ENCODE peak calls at places on chromosomes 6 and 20, in four cellular contexts. L, B, U and F are unnamed samples.

GRCh38 chr6:89786970-89787369 is 32.6 kb downstream of the MDN1 start:
- DNase-seq in L (no peak), B (no peak), U (no peak), F (no peak)

GRCh38 chr20:53001502-53002301 is 29.5 kb downstream of the TSHZ2 start:
- DNase-seq in L (peak), B (no peak), U (no peak), F (peak)

GRCh38 chr6:100230976-100231316 is 233.8 kb downstream of the SIM1 start:
- DNase-seq in L (peak), B (peak), U (no peak), F (no peak)

GRCh38 chr6:36290668-36291620 is 21.1 kb downstream of the PNPLA1 start:
- DNase-seq in L (no peak), B (peak), U (peak), F (no peak)

GRCh38 chr6:104527761-104528415 is 331.8 kb downstream of the HACE1 start:
- DNase-seq in L (no peak), B (no peak), U (peak), F (no peak)

GRCh38 chr6:161037873-161038228 is 46.3 kb downstream of the MAP3K4 start:
- DNase-seq in L (no peak), B (no peak), U (no peak), F (no peak)

GRCh38 chr6:132548746-132549463 is 3.6 kb upstream of the TAAR8 start:
- DNase-seq in L (no peak), B (no peak), U (no peak), F (no peak)

GRCh38 chr6:84752118-84752850 is 12.1 kb downstream of the TBX18 start:
- DNase-seq in L (no peak), B (no peak), U (no peak), F (no peak)

GRCh38 chr6:148750826-148751225 is 4.0 kb downstream of the UST start:
- DNase-seq in L (peak), B (no peak), U (no peak), F (no peak)

GRCh38 chr6:130282234-130282995 is 59.7 kb upstream of the SAMD3 start:
- DNase-seq in L (peak), B (peak), U (peak), F (no peak)

GRCh38 chr6:133895573-133896343 is 6.8 kb downstream of the TCF21 start:
- DNase-seq in L (no peak), B (no peak), U (no peak), F (no peak)

GRCh38 chr20:52004720-52005119 is 186.9 kb downstream of the ZFP64 start:
- DNase-seq in L (peak), B (no peak), U (no peak), F (no peak)

GRCh38 chr6:157629220-157629619 is 193.8 kb upstream of the SNX9 start:
- DNase-seq in L (peak), B (no peak), U (no peak), F (no peak)

GRCh38 chr6:33839399-33840063 is 35.7 kb upstream of the MLN start:
- DNase-seq in L (no peak), B (no peak), U (no peak), F (no peak)

GRCh38 chr6:168247456-168248147 is 72.0 kb downstream of the DACT2 start:
- DNase-seq in L (no peak), B (no peak), U (no peak), F (no peak)

GRCh38 chr6:47489995-47490394 is 12.4 kb downstream of the CD2AP start:
- DNase-seq in L (no peak), B (no peak), U (no peak), F (no peak)

GRCh38 chr20:19783966-19784401 is 25.9 kb downstream of the RIN2 start:
- DNase-seq in L (peak), B (peak), U (no peak), F (no peak)

GRCh38 chr6:40355532-40355931 is 231.6 kb downstream of the LRFN2 start:
- DNase-seq in L (no peak), B (no peak), U (no peak), F (no peak)

GRCh38 chr6:36358235-36358915 is 21.7 kb upstream of the BNIP5 start:
- DNase-seq in L (peak), B (peak), U (peak), F (peak)

GRCh38 chr6:156687875-156688549 is 89.2 kb upstream of the ARID1B start:
- DNase-seq in L (peak), B (peak), U (peak), F (no peak)

GRCh38 chr6:79536615-79536968 is 638 bp downstream of the LCA5 start:
- DNase-seq in L (peak), B (no peak), U (peak), F (no peak)

GRCh38 chr6:157724138-157724537 is 98.9 kb upstream of the SNX9 start:
- DNase-seq in L (no peak), B (no peak), U (no peak), F (no peak)

GRCh38 chr6:36442083-36442670 is 477 bp downstream of the PXT1 start:
- DNase-seq in L (no peak), B (no peak), U (no peak), F (no peak)

GRCh38 chr6:133939778-133940667 is 13.0 kb upstream of the TBPL1 start:
- DNase-seq in L (no peak), B (no peak), U (peak), F (no peak)

GRCh38 chr20:37230200-37230599 is 31.4 kb downstream of the GHRH start:
- DNase-seq in L (no peak), B (no peak), U (no peak), F (no peak)

GRCh38 chr6:154479388-154480143 is 30.9 kb downstream of the CNKSR3 start:
- DNase-seq in L (peak), B (peak), U (peak), F (no peak)

GRCh38 chr20:50399003-50399916 is 110.9 kb upstream of the PTPN1 start:
- DNase-seq in L (peak), B (no peak), U (no peak), F (no peak)

GRCh38 chr6:134429861-134430380 is 112.0 kb upstream of the SGK1 start:
- DNase-seq in L (no peak), B (no peak), U (no peak), F (no peak)

GRCh38 chr20:11376998-11377397 is 540.7 kb upstream of the BTBD3 start:
- DNase-seq in L (peak), B (no peak), U (no peak), F (no peak)

GRCh38 chr6:158707826-158708225 is 58.0 kb downstream of the SYTL3 start:
- DNase-seq in L (no peak), B (no peak), U (no peak), F (no peak)

GRCh38 chr6:136403166-136403980 is 113.7 kb upstream of the BCLAF1 start:
- DNase-seq in L (peak), B (peak), U (peak), F (no peak)

GRCh38 chr6:39102024-39102820 is 12.8 kb downstream of the SAYSD1 start:
- DNase-seq in L (peak), B (peak), U (peak), F (no peak)
- TF ChIP-seq FOS in L (no peak), B (no peak), U (no peak), F (no peak)

GRCh38 chr6:5333653-5334052 is 72.3 kb downstream of the FARS2 start:
- DNase-seq in L (peak), B (no peak), U (no peak), F (no peak)
- TF ChIP-seq FOS in L (no peak), B (no peak), U (no peak), F (no peak)

DNA sequence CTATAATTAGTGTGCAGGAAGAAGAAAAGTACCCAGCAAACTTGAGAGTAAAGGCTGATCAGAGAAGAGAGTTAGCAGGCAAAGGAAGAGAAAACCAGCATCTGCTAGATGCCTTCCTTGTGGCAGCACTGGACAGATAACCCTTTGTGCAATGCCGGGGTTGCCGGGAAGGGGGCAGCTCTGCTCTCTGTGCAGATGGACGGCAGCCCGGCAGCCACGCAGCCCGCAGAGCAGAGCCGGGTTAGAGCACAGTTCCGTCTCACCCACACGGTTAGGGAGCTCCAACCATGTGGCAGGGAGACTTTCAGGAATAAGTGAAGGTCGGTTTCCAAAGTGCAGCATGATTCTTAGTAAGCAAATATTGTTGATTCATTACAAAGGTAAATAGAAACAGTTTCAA is 80.0 kb upstream of the RPS6KA2 start:
- DNase-seq in L (peak), B (peak), U (peak), F (no peak)
- TF ChIP-seq FOS in L (no peak), B (no peak), U (no peak), F (no peak)

GRCh38 chr6:56961151-56961550 is 6.2 kb downstream of the BEND6 start:
- DNase-seq in L (no peak), B (no peak), U (no peak), F (no peak)
- TF ChIP-seq FOS in L (no peak), B (no peak), U (no peak), F (no peak)

GRCh38 chr6:125153541-125154183 is at the start of gene TPD52L1:
- DNase-seq in L (peak), B (peak), U (peak), F (no peak)

GRCh38 chr6:125156496-125156895 is 2.9 kb downstream of the TPD52L1 start:
- DNase-seq in L (no peak), B (no peak), U (no peak), F (no peak)

GRCh38 chr6:125154184-125155135 is 887 bp downstream of the TPD52L1 start:
- DNase-seq in L (no peak), B (no peak), U (peak), F (no peak)

GRCh38 chr6:125157280-125157679 is 3.7 kb downstream of the TPD52L1 start:
- DNase-seq in L (no peak), B (no peak), U (peak), F (no peak)

GRCh38 chr6:125155344-125155743 is 1.8 kb downstream of the TPD52L1 start:
- DNase-seq in L (no peak), B (no peak), U (no peak), F (no peak)
- TF ChIP-seq FOS in L (no peak), B (no peak), U (no peak), F (no peak)

GRCh38 chr20:24241466-24241865 is 228.0 kb upstream of the SYNDIG1 start:
- DNase-seq in L (no peak), B (no peak), U (no peak), F (no peak)

GRCh38 chr20:24236963-24237362 is 232.5 kb upstream of the SYNDIG1 start:
- DNase-seq in L (no peak), B (no peak), U (no peak), F (no peak)

GRCh38 chr20:24245093-24245492 is 224.3 kb upstream of the SYNDIG1 start:
- DNase-seq in L (no peak), B (no peak), U (no peak), F (no peak)

DNA sequence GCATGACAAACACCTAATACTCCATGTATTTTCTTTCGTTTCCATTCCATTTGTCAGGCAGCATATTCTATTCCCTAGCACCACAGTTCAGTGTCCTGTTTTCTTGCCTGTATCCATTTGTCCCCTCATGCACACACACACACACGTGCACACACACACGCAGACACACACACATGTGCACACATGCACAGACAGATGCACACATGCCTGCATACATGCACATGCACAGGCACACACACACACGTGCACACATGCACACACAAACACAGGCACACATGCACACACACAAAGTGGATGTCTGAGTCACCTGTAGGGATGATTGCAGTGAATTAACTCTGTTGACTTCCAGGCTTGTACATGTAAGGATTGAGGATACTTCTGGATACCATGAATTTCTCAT is 226.7 kb upstream of the SYNDIG1 start:
- DNase-seq in L (no peak), B (no peak), U (no peak), F (no peak)
- TF ChIP-seq FOS in L (no peak), B (no peak), U (no peak), F (no peak)